ENCODE peak calls at places on chromosomes 4 and X, in seven cellular contexts. Q, Y, X, H, V, D and T are unnamed samples.

GRCh38 chr4:7252510-7253340 is 60.4 kb downstream of the SORCS2 start:
- DNase-seq in Q (no peak), Y (no peak), X (no peak), H (no peak), V (peak), D (no peak), T (peak)

GRCh38 chr4:4501678-4502077 is 40.2 kb downstream of the STX18 start:
- DNase-seq in Q (no peak), Y (no peak), X (no peak), H (no peak), V (no peak), D (no peak), T (no peak)

GRCh38 chr4:153115322-153116100 is 88.7 kb upstream of the TRIM2 start:
- DNase-seq in Q (peak), Y (peak), X (no peak), H (no peak), V (no peak), D (peak), T (no peak)

GRCh38 chr4:907691-908437 is 24.3 kb downstream of the GAK start:
- DNase-seq in Q (no peak), Y (no peak), X (no peak), H (no peak), V (peak), D (no peak), T (no peak)

GRCh38 chr4:38985363-38986065 is 46.7 kb downstream of the TMEM156 start:
- DNase-seq in Q (no peak), Y (no peak), X (no peak), H (no peak), V (no peak), D (no peak), T (no peak)

GRCh38 chr4:16194199-16194598 is 32.1 kb downstream of the TAPT1 start:
- DNase-seq in Q (no peak), Y (no peak), X (no peak), H (no peak), V (no peak), D (peak), T (no peak)

GRCh38 chr4:144592264-144592663 is 53.7 kb upstream of the HHIP start:
- DNase-seq in Q (no peak), Y (no peak), X (no peak), H (no peak), V (no peak), D (no peak), T (no peak)

GRCh38 chrX:154714925-154715324 is 36.0 kb downstream of the GAB3 start:
- DNase-seq in Q (peak), Y (no peak), X (no peak), H (no peak), V (no peak), D (no peak), T (no peak)

GRCh38 chrX:31280580-31280979 is 208.7 kb upstream of the FTHL17 start:
- DNase-seq in Q (no peak), Y (no peak), X (no peak), H (no peak), V (no peak), D (no peak), T (no peak)

GRCh38 chr4:113686950-113687718 is 74.4 kb downstream of the CAMK2D start:
- DNase-seq in Q (no peak), Y (no peak), X (no peak), H (no peak), V (no peak), D (no peak), T (no peak)

GRCh38 chrX:7996414-7996813 is 69.2 kb upstream of the PNPLA4 start:
- DNase-seq in Q (peak), Y (no peak), X (no peak), H (no peak), V (no peak), D (no peak), T (no peak)

GRCh38 chr4:72513227-72513626 is 55.8 kb downstream of the ADAMTS3 start:
- DNase-seq in Q (no peak), Y (no peak), X (no peak), H (no peak), V (no peak), D (no peak), T (no peak)

GRCh38 chr4:682490-683172 is 6.3 kb downstream of the SLC49A3 start:
- DNase-seq in Q (no peak), Y (no peak), X (no peak), H (no peak), V (peak), D (no peak), T (peak)

GRCh38 chr4:103720661-103721060 is 876 bp upstream of the TACR3 start:
- DNase-seq in Q (no peak), Y (no peak), X (no peak), H (no peak), V (no peak), D (no peak), T (no peak)

GRCh38 chr4:18869166-18869565 is 847.6 kb upstream of the LCORL start:
- DNase-seq in Q (no peak), Y (no peak), X (no peak), H (no peak), V (no peak), D (no peak), T (no peak)

GRCh38 chr4:1466034-1466960 is 60.1 kb upstream of the NKX1-1 start:
- DNase-seq in Q (no peak), Y (no peak), X (no peak), H (peak), V (no peak), D (no peak), T (peak)

GRCh38 chrX:19343085-19343461 is 654 bp upstream of the PDHA1 start:
- DNase-seq in Q (no peak), Y (no peak), X (no peak), H (no peak), V (no peak), D (no peak), T (no peak)

GRCh38 chr4:55729306-55730142 is 90.1 kb upstream of the EXOC1L start:
- DNase-seq in Q (no peak), Y (no peak), X (no peak), H (no peak), V (no peak), D (no peak), T (no peak)

GRCh38 chrX:132592880-132593279 is 104.0 kb upstream of the MBNL3 start:
- DNase-seq in Q (peak), Y (no peak), X (no peak), H (peak), V (no peak), D (no peak), T (no peak)

GRCh38 chr4:35105486-35105885 is 1138.8 kb downstream of the ARAP2 start:
- DNase-seq in Q (no peak), Y (no peak), X (no peak), H (no peak), V (no peak), D (no peak), T (no peak)

GRCh38 chr4:146654648-146654975 is 15.9 kb downstream of the POU4F2 start:
- DNase-seq in Q (no peak), Y (no peak), X (no peak), H (no peak), V (no peak), D (no peak), T (no peak)

GRCh38 chr4:186739802-186740434 is 16.3 kb upstream of the FAT1 start:
- DNase-seq in Q (no peak), Y (no peak), X (no peak), H (no peak), V (no peak), D (no peak), T (no peak)

GRCh38 chrX:139204903-139205667 is 325.5 kb upstream of the F9 start:
- DNase-seq in Q (peak), Y (no peak), X (no peak), H (peak), V (peak), D (no peak), T (no peak)

GRCh38 chr4:175702703-175703102 is 109.4 kb downstream of the GPM6A start:
- DNase-seq in Q (no peak), Y (no peak), X (no peak), H (no peak), V (no peak), D (no peak), T (no peak)

GRCh38 chr4:186591651-186592050 is 36.3 kb upstream of the MTNR1A start:
- DNase-seq in Q (no peak), Y (no peak), X (no peak), H (no peak), V (no peak), D (no peak), T (no peak)

GRCh38 chr4:37799941-37800554 is 26.4 kb upstream of the PGM2 start:
- DNase-seq in Q (no peak), Y (no peak), X (no peak), H (no peak), V (no peak), D (no peak), T (no peak)

GRCh38 chr4:122679317-122679716 is 53.2 kb upstream of the BBS12 start:
- DNase-seq in Q (no peak), Y (no peak), X (no peak), H (no peak), V (no peak), D (no peak), T (no peak)

GRCh38 chrX:2484721-2485459 is 15.9 kb downstream of the DHRSX start:
- DNase-seq in Q (no peak), Y (no peak), X (no peak), H (no peak), V (no peak), D (no peak), T (peak)

GRCh38 chr4:32499176-32499575 is 1779.0 kb downstream of the PCDH7 start:
- DNase-seq in Q (no peak), Y (peak), X (no peak), H (no peak), V (no peak), D (peak), T (no peak)

GRCh38 chr4:166324321-166324720 is 451.3 kb downstream of the TLL1 start:
- DNase-seq in Q (peak), Y (no peak), X (no peak), H (no peak), V (no peak), D (no peak), T (no peak)

DNA sequence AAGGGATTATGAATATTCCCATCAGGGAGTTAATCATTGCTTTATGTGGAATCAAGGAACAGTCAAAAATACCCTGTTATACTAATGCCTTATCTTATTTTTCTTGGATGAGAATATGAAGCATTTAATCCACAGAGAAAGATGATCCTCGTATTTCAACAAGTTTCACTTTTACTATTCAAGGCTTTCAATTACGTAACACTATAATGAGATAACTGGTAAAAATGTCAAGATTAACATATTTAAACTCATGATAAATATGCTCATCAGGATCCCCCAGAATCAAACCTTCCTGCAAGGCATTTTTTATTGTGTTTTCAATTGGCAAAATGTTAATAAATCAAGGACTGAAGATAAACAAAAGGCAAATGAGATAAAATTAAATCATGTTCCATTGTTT is 5.1 kb downstream of the ZXDA start:
- DNase-seq in Q (no peak), Y (no peak), X (no peak), H (no peak), V (no peak), D (no peak), T (no peak)
- H3K4me3 ChIP-seq in Q (no peak), Y (peak), X (peak), H (no peak), V (no peak), D (no peak), T (peak)

GRCh38 chr4:80322716-80323115 is 12.8 kb upstream of the CFAP299 start:
- DNase-seq in Q (no peak), Y (no peak), X (no peak), H (no peak), V (no peak), D (no peak), T (no peak)

GRCh38 chr4:80321341-80321740 is 14.2 kb upstream of the CFAP299 start:
- DNase-seq in Q (no peak), Y (no peak), X (no peak), H (no peak), V (no peak), D (no peak), T (no peak)

GRCh38 chr4:80324171-80324570 is 11.4 kb upstream of the CFAP299 start:
- DNase-seq in Q (no peak), Y (no peak), X (no peak), H (no peak), V (no peak), D (no peak), T (no peak)

DNA sequence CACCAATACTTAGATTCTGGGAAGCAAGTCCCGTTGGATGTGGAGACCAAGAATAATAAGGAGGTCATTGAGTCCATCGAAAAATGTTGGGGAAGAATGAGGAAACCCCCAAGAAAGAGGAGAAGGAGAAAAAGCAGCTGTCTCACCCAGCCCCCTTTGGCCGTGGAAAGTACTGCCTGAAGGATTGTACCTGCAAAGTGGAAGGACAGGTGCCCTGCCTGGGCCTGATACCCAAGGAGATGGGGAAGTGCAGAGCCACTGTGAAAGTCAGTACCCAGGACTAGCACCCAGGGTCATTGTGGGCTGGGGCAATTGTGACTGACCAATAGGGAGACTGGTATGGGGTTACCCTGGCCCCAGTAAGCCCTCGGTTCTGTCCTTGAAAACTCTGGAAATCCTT is 13.8 kb upstream of the CFAP299 start:
- DNase-seq in Q (no peak), Y (no peak), X (no peak), H (no peak), V (no peak), D (no peak), T (no peak)
- TF ChIP-seq CTCF in Q (no peak), Y (no peak), X (no peak), H (no peak), V (no peak), D (no peak), T (no peak)

DNA sequence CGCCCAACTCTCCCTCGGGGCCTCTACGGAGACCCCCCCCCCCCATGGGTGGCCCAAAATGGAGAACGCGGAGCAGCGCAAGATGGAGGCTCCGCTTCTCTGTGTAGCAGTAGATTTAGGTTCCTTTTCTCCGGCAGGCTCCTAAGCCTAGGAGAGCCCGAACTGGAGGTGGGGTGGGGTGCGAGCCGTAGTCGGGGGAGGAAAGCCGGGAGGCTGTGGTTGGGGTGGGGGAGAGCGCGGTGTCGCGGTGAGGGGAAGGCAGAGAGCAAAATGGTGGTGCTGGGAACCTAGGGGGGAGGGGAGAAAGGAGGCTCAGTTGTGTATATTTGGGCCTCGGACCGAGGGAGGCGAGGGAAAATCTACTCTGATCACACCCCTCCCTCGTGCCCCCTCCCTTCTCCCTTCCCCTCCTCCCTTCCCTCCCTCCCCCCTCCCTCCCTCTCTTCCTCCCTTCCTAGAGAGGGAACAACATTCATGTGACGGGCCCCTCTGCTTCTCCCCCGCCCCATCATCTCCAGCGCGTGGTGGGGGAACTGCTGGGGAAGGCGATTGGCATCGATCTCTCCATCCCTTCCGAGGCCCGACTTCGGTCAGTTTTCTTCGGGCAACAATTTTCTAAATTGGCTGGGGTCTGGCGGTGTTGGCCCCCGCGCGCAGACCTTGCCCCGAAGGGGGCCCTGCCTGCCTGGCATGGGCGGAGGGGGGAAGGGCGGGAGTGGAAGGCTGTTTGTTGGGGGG is at the start of gene STAG2:
- DNase-seq in Q (peak), Y (no peak), X (peak), H (peak), V (peak), D (no peak), T (peak)
- H3K4me3 ChIP-seq in Q (peak), Y (peak), X (peak), H (peak), V (peak), D (peak), T (peak)

DNA sequence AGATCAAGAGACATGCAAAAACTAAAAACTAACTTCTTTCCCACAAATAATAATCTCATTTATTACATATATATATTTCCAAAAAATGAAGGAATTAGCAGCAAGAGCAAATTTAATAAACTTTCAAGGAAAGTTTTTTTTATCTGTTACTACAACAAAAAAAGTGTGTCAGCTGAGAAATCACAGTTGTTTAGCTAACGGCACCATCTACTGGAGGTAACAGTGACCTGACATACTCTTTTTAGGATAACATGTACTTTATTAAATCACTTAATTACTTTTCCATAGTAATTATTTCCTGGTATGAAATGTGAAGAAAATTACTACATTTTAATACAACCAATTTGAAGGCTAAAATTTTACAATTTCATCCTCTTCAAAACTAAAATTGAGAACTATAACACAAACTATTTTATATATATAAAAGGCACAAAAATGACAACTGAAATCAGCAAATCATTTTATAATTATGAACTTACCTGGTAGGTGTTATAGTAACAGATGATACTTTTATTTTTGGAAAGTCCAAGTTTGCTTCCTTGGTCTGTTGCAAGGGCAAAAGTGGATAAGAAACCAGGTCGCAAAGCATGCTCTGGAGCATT is 9.1 kb downstream of the LAMTOR3 start:
- DNase-seq in Q (peak), Y (no peak), X (no peak), H (no peak), V (no peak), D (no peak), T (no peak)
- TF ChIP-seq CTCF in Q (peak), Y (peak), X (no peak), H (peak), V (no peak), D (peak), T (peak)

GRCh38 chr4:121599049-121599448 is 97.7 kb downstream of the ANXA5 start:
- DNase-seq in Q (no peak), Y (no peak), X (no peak), H (no peak), V (no peak), D (no peak), T (no peak)
- H3K4me3 ChIP-seq in Q (no peak), Y (no peak), X (no peak), H (no peak), V (no peak), D (no peak), T (no peak)

GRCh38 chrX:47204970-47205369 is 11.3 kb downstream of the UBA1 start:
- DNase-seq in Q (no peak), Y (no peak), X (no peak), H (no peak), V (no peak), D (no peak), T (no peak)
- TF ChIP-seq CTCF in Q (no peak), Y (no peak), X (no peak), H (no peak), V (no peak), D (no peak), T (no peak)